ENCODE peak calls at places on chromosomes 12 and 14, in seven cellular contexts. J is stimulated activated CD4-positive, alpha-beta T cell treated with anti-CD3 and anti-CD28 coated beads, Interleukin-4, amount 100 ng/mL, for 48 hours; C is amniotic stem cell; O is GM13976; V is anterior cingulate cortex; F is NCI-H2107; A is substantia nigra. D is an unnamed sample.
A peak's percentile ranks its signal among the peaks of the same experiment; 100 is the strongest.

GRCh38 chr12:56034586-56035332 is 7.0 kb upstream of the RPS26 start:
- DNase-seq in J (no peak), C (no peak), O (no peak), V (no peak), F (no peak), A (no peak), D (no peak)

GRCh38 chr14:32244404-32244803 is 41.3 kb upstream of the RNU6-8 start:
- DNase-seq in J (no peak), C (no peak), O (no peak), V (no peak), F (no peak), A (no peak), D (no peak)

GRCh38 chr12:4137015-4137414 is 136.5 kb upstream of the CCND2 start:
- DNase-seq in J (no peak), C (no peak), O (no peak), V (no peak), F (no peak), A (no peak), D (no peak)

GRCh38 chr14:90510208-90510607 is 113.4 kb downstream of the CALM1 start:
- DNase-seq in J (no peak), C (no peak), O (no peak), V (no peak), F (peak; percentile 67), A (no peak), D (peak; percentile 61)

GRCh38 chr12:5163661-5164060 is 120.0 kb downstream of the KCNA5 start:
- DNase-seq in J (no peak), C (no peak), O (no peak), V (no peak), F (no peak), A (no peak), D (no peak)

GRCh38 chr14:34179723-34180122 is 228.8 kb upstream of the EGLN3 start:
- DNase-seq in J (no peak), C (no peak), O (no peak), V (no peak), F (peak; percentile 62), A (no peak), D (no peak)

GRCh38 chr14:68961781-68962584 is 17.1 kb downstream of the ACTN1 start:
- DNase-seq in J (no peak), C (no peak), O (no peak), V (peak; percentile 50), F (peak; percentile 93), A (peak; percentile 18), D (no peak)

GRCh38 chr14:65815127-65815526 is 402.6 kb downstream of the FUT8 start:
- DNase-seq in J (no peak), C (no peak), O (no peak), V (no peak), F (no peak), A (no peak), D (no peak)

GRCh38 chr12:3040026-3040656 is 37.0 kb upstream of the TSPAN9 start:
- DNase-seq in J (no peak), C (no peak), O (no peak), V (no peak), F (no peak), A (no peak), D (no peak)

GRCh38 chr12:54364413-54364812 is at the start of gene GPR84:
- DNase-seq in J (no peak), C (no peak), O (peak; percentile 56), V (no peak), F (no peak), A (no peak), D (no peak)

GRCh38 chr12:49086116-49086515 is 8.5 kb downstream of the DHH start:
- DNase-seq in J (no peak), C (no peak), O (no peak), V (no peak), F (no peak), A (no peak), D (no peak)

GRCh38 chr14:88352299-88353097 is 29.4 kb upstream of the KCNK10 start:
- DNase-seq in J (no peak), C (no peak), O (no peak), V (no peak), F (peak; percentile 82), A (no peak), D (no peak)

GRCh38 chr12:57765003-57765697 is 1.7 kb downstream of the CYP27B1 start:
- DNase-seq in J (peak; percentile 54), C (no peak), O (peak; percentile 72), V (no peak), F (no peak), A (no peak), D (peak; percentile 63)

GRCh38 chr14:81710232-81710845 is 176.7 kb upstream of the SEL1L start:
- DNase-seq in J (no peak), C (no peak), O (no peak), V (no peak), F (peak; percentile 11), A (peak; percentile 6), D (no peak)

GRCh38 chr12:57750561-57751431 is 1.3 kb downstream of the CDK4 start:
- DNase-seq in J (no peak), C (no peak), O (no peak), V (no peak), F (no peak), A (no peak), D (no peak)

GRCh38 chr12:51326762-51327439 is 2.9 kb upstream of the BIN2 start:
- DNase-seq in J (no peak), C (no peak), O (peak; percentile 70), V (no peak), F (no peak), A (peak; percentile 4), D (peak; percentile 68)

GRCh38 chr14:91731018-91731417 is 868 bp downstream of the CATSPERB start:
- DNase-seq in J (no peak), C (no peak), O (no peak), V (no peak), F (no peak), A (no peak), D (no peak)

GRCh38 chr12:64682572-64683277 is 72.4 kb downstream of the RASSF3 start:
- DNase-seq in J (no peak), C (no peak), O (no peak), V (no peak), F (no peak), A (no peak), D (no peak)

GRCh38 chr12:112977641-112978040 is 678 bp upstream of the OAS2 start:
- DNase-seq in J (no peak), C (no peak), O (peak; percentile 17), V (no peak), F (no peak), A (no peak), D (no peak)

GRCh38 chr12:14710632-14711324 is 14.4 kb upstream of the GUCY2C start:
- DNase-seq in J (no peak), C (no peak), O (no peak), V (no peak), F (no peak), A (no peak), D (no peak)

GRCh38 chr12:40745386-40745785 is 53.1 kb downstream of the CNTN1 start:
- DNase-seq in J (no peak), C (no peak), O (no peak), V (no peak), F (no peak), A (no peak), D (no peak)

GRCh38 chr14:101599234-101599885 is 38.1 kb downstream of the DIO3 start:
- DNase-seq in J (no peak), C (no peak), O (no peak), V (no peak), F (no peak), A (no peak), D (no peak)

GRCh38 chr12:116370004-116370404 is 92.5 kb upstream of the MED13L start:
- DNase-seq in J (no peak), C (no peak), O (no peak), V (no peak), F (no peak), A (no peak), D (no peak)

GRCh38 chr12:27449011-27449410 is 2.5 kb downstream of the SMCO2 start:
- DNase-seq in J (no peak), C (no peak), O (no peak), V (no peak), F (no peak), A (no peak), D (no peak)

D was measured in lower lobe of right lung.